ENCODE peak calls at places on chromosomes 16 and 17, in ten cellular contexts. One of them, this sample, is unnamed.

GRCh38 chr16:5605404-5605803 is 507.8 kb upstream of the EEF2KMT start:
- DNase-seq in CD8-positive, alpha-beta memory T cell: no peak
- DNase-seq in AG09319: no peak
- DNase-seq in OCI-LY7: no peak
- DNase-seq in endothelial cell: no peak
- DNase-seq in central memory CD4-positive, alpha-beta T cell: no peak
- DNase-seq in GF-D8: no peak
- DNase-seq in T-helper 2 cell: no peak
- DNase-seq in cerebellum: no peak
- DNase-seq in WTC11: no peak
- DNase-seq in this sample: no peak

GRCh38 chr17:15651001-15651582 is 31.6 kb upstream of the FBXW10B start:
- DNase-seq in CD8-positive, alpha-beta memory T cell: no peak
- DNase-seq in AG09319: no peak
- DNase-seq in OCI-LY7: no peak
- DNase-seq in endothelial cell: no peak
- DNase-seq in central memory CD4-positive, alpha-beta T cell: no peak
- DNase-seq in GF-D8: no peak
- DNase-seq in T-helper 2 cell: no peak
- DNase-seq in cerebellum: no peak
- DNase-seq in WTC11: no peak
- DNase-seq in this sample: no peak

GRCh38 chr17:53141731-53142130 is 681.0 kb upstream of the KIF2B start:
- DNase-seq in CD8-positive, alpha-beta memory T cell: no peak
- DNase-seq in AG09319: no peak
- DNase-seq in OCI-LY7: no peak
- DNase-seq in endothelial cell: no peak
- DNase-seq in central memory CD4-positive, alpha-beta T cell: no peak
- DNase-seq in GF-D8: no peak
- DNase-seq in T-helper 2 cell: no peak
- DNase-seq in cerebellum: peak
- DNase-seq in WTC11: no peak
- DNase-seq in this sample: no peak

GRCh38 chr17:33233855-33234228 is 59.3 kb downstream of the ASIC2 start:
- DNase-seq in CD8-positive, alpha-beta memory T cell: no peak
- DNase-seq in AG09319: no peak
- DNase-seq in OCI-LY7: no peak
- DNase-seq in endothelial cell: no peak
- DNase-seq in central memory CD4-positive, alpha-beta T cell: peak
- DNase-seq in GF-D8: no peak
- DNase-seq in T-helper 2 cell: peak
- DNase-seq in cerebellum: peak
- DNase-seq in WTC11: no peak
- DNase-seq in this sample: no peak

GRCh38 chr16:17412221-17412620 is 58.5 kb downstream of the XYLT1 start:
- DNase-seq in CD8-positive, alpha-beta memory T cell: no peak
- DNase-seq in AG09319: peak
- DNase-seq in OCI-LY7: no peak
- DNase-seq in endothelial cell: no peak
- DNase-seq in central memory CD4-positive, alpha-beta T cell: no peak
- DNase-seq in GF-D8: no peak
- DNase-seq in T-helper 2 cell: no peak
- DNase-seq in cerebellum: no peak
- DNase-seq in WTC11: no peak
- DNase-seq in this sample: no peak

GRCh38 chr16:8859913-8860881 is 8.6 kb downstream of the CARHSP1 start:
- DNase-seq in CD8-positive, alpha-beta memory T cell: no peak
- DNase-seq in AG09319: no peak
- DNase-seq in OCI-LY7: no peak
- DNase-seq in endothelial cell: no peak
- DNase-seq in central memory CD4-positive, alpha-beta T cell: no peak
- DNase-seq in GF-D8: no peak
- DNase-seq in T-helper 2 cell: no peak
- DNase-seq in cerebellum: no peak
- DNase-seq in WTC11: no peak
- DNase-seq in this sample: no peak

GRCh38 chr17:83103200-83103937 is 24.0 kb downstream of the METRNL start:
- DNase-seq in CD8-positive, alpha-beta memory T cell: no peak
- DNase-seq in AG09319: no peak
- DNase-seq in OCI-LY7: peak
- DNase-seq in endothelial cell: no peak
- DNase-seq in central memory CD4-positive, alpha-beta T cell: no peak
- DNase-seq in GF-D8: no peak
- DNase-seq in T-helper 2 cell: no peak
- DNase-seq in cerebellum: no peak
- DNase-seq in WTC11: peak
- DNase-seq in this sample: no peak

GRCh38 chr16:65782537-65783290 is 583.8 kb upstream of the CDH5 start:
- DNase-seq in CD8-positive, alpha-beta memory T cell: no peak
- DNase-seq in AG09319: peak
- DNase-seq in OCI-LY7: no peak
- DNase-seq in endothelial cell: no peak
- DNase-seq in central memory CD4-positive, alpha-beta T cell: no peak
- DNase-seq in GF-D8: no peak
- DNase-seq in T-helper 2 cell: no peak
- DNase-seq in cerebellum: no peak
- DNase-seq in WTC11: no peak
- DNase-seq in this sample: peak

GRCh38 chr17:50630524-50631194 is 4.0 kb upstream of the ABCC3 start:
- DNase-seq in CD8-positive, alpha-beta memory T cell: peak
- DNase-seq in AG09319: no peak
- DNase-seq in OCI-LY7: peak
- DNase-seq in endothelial cell: peak
- DNase-seq in central memory CD4-positive, alpha-beta T cell: peak
- DNase-seq in GF-D8: no peak
- DNase-seq in T-helper 2 cell: peak
- DNase-seq in cerebellum: peak
- DNase-seq in WTC11: peak
- DNase-seq in this sample: no peak

GRCh38 chr17:15463363-15463762 is 4.1 kb downstream of the CDRT4 start:
- DNase-seq in CD8-positive, alpha-beta memory T cell: no peak
- DNase-seq in AG09319: peak
- DNase-seq in OCI-LY7: no peak
- DNase-seq in endothelial cell: no peak
- DNase-seq in central memory CD4-positive, alpha-beta T cell: no peak
- DNase-seq in GF-D8: no peak
- DNase-seq in T-helper 2 cell: no peak
- DNase-seq in cerebellum: no peak
- DNase-seq in WTC11: peak
- DNase-seq in this sample: no peak